ENCODE peak calls at places on chromosomes 16 and 17, in nine cellular contexts. One of them, this sample, is unnamed. For H3K9me3 and H3K27me3, the result is how much of the 10 kb centered on the place peaks cover.

GRCh38 chr16:56354746-56355145 is 70.6 kb downstream of the AMFR start:
- DNase-seq in fibroblast of lung: no peak
- DNase-seq in adrenal gland: no peak
- DNase-seq in upper lobe of right lung: no peak
- DNase-seq in cardiac muscle cell: no peak
- DNase-seq in esophagus squamous epithelium: no peak
- DNase-seq in lung: no peak
- DNase-seq in upper lobe of left lung: no peak
- DNase-seq in left ventricle myocardium inferior: no peak
- DNase-seq in this sample: peak

GRCh38 chr17:7220593-7221280 is 999 bp downstream of the ACADVL start:
- DNase-seq in fibroblast of lung: peak
- DNase-seq in adrenal gland: peak
- DNase-seq in upper lobe of right lung: peak
- DNase-seq in cardiac muscle cell: peak
- DNase-seq in esophagus squamous epithelium: no peak
- DNase-seq in lung: peak
- DNase-seq in upper lobe of left lung: peak
- DNase-seq in left ventricle myocardium inferior: no peak
- DNase-seq in this sample: no peak

GRCh38 chr17:49016775-49017463 is 19.7 kb downstream of the IGF2BP1 start:
- DNase-seq in fibroblast of lung: peak
- DNase-seq in adrenal gland: peak
- DNase-seq in upper lobe of right lung: peak
- DNase-seq in cardiac muscle cell: peak
- DNase-seq in esophagus squamous epithelium: no peak
- DNase-seq in lung: no peak
- DNase-seq in upper lobe of left lung: no peak
- DNase-seq in left ventricle myocardium inferior: no peak
- DNase-seq in this sample: no peak

GRCh38 chr16:88086571-88087516 is 135.6 kb downstream of the BANP start:
- DNase-seq in fibroblast of lung: no peak
- DNase-seq in adrenal gland: no peak
- DNase-seq in upper lobe of right lung: no peak
- DNase-seq in cardiac muscle cell: no peak
- DNase-seq in esophagus squamous epithelium: no peak
- DNase-seq in lung: no peak
- DNase-seq in upper lobe of left lung: no peak
- DNase-seq in left ventricle myocardium inferior: no peak
- DNase-seq in this sample: no peak

GRCh38 chr17:76410328-76410965 is 26.0 kb downstream of the SPHK1 start:
- DNase-seq in fibroblast of lung: no peak
- DNase-seq in adrenal gland: no peak
- DNase-seq in upper lobe of right lung: peak
- DNase-seq in cardiac muscle cell: no peak
- DNase-seq in esophagus squamous epithelium: no peak
- DNase-seq in lung: no peak
- DNase-seq in upper lobe of left lung: no peak
- DNase-seq in left ventricle myocardium inferior: no peak
- DNase-seq in this sample: no peak

GRCh38 chr16:29675811-29676643 is 3.0 kb upstream of the QPRT start:
- DNase-seq in fibroblast of lung: peak
- DNase-seq in adrenal gland: no peak
- DNase-seq in upper lobe of right lung: no peak
- DNase-seq in cardiac muscle cell: peak
- DNase-seq in esophagus squamous epithelium: no peak
- DNase-seq in lung: no peak
- DNase-seq in upper lobe of left lung: no peak
- DNase-seq in left ventricle myocardium inferior: no peak
- DNase-seq in this sample: no peak

GRCh38 chr17:63001689-63002394 is 35.8 kb downstream of the TANC2 start:
- DNase-seq in fibroblast of lung: no peak
- DNase-seq in adrenal gland: no peak
- DNase-seq in upper lobe of right lung: no peak
- DNase-seq in cardiac muscle cell: no peak
- DNase-seq in esophagus squamous epithelium: no peak
- DNase-seq in lung: no peak
- DNase-seq in upper lobe of left lung: no peak
- DNase-seq in left ventricle myocardium inferior: no peak
- DNase-seq in this sample: no peak

GRCh38 chr16:58638148-58639036 is 8.8 kb upstream of the CNOT1 start:
- DNase-seq in fibroblast of lung: peak
- DNase-seq in adrenal gland: peak
- DNase-seq in upper lobe of right lung: no peak
- DNase-seq in cardiac muscle cell: no peak
- DNase-seq in esophagus squamous epithelium: no peak
- DNase-seq in lung: no peak
- DNase-seq in upper lobe of left lung: peak
- DNase-seq in left ventricle myocardium inferior: peak
- DNase-seq in this sample: no peak

GRCh38 chr17:79485399-79485985 is 125.4 kb downstream of the RBFOX3 start:
- DNase-seq in fibroblast of lung: no peak
- DNase-seq in adrenal gland: no peak
- DNase-seq in upper lobe of right lung: no peak
- DNase-seq in cardiac muscle cell: no peak
- DNase-seq in esophagus squamous epithelium: no peak
- DNase-seq in lung: no peak
- DNase-seq in upper lobe of left lung: no peak
- DNase-seq in left ventricle myocardium inferior: no peak
- DNase-seq in this sample: no peak

GRCh38 chr17:79484600-79485398 is 126.1 kb downstream of the RBFOX3 start:
- DNase-seq in fibroblast of lung: no peak
- DNase-seq in adrenal gland: no peak
- DNase-seq in upper lobe of right lung: no peak
- DNase-seq in cardiac muscle cell: no peak
- DNase-seq in esophagus squamous epithelium: no peak
- DNase-seq in lung: no peak
- DNase-seq in upper lobe of left lung: no peak
- DNase-seq in left ventricle myocardium inferior: no peak
- DNase-seq in this sample: no peak

GRCh38 chr17:79482719-79483118 is 128.1 kb downstream of the RBFOX3 start:
- DNase-seq in fibroblast of lung: no peak
- DNase-seq in adrenal gland: no peak
- DNase-seq in upper lobe of right lung: no peak
- DNase-seq in cardiac muscle cell: no peak
- DNase-seq in esophagus squamous epithelium: no peak
- DNase-seq in lung: no peak
- DNase-seq in upper lobe of left lung: no peak
- DNase-seq in left ventricle myocardium inferior: no peak
- DNase-seq in this sample: no peak

GRCh38 chr17:79483842-79484241 is 127.0 kb downstream of the RBFOX3 start:
- DNase-seq in fibroblast of lung: no peak
- DNase-seq in adrenal gland: no peak
- DNase-seq in upper lobe of right lung: no peak
- DNase-seq in cardiac muscle cell: no peak
- DNase-seq in esophagus squamous epithelium: no peak
- DNase-seq in lung: no peak
- DNase-seq in upper lobe of left lung: no peak
- DNase-seq in left ventricle myocardium inferior: no peak
- DNase-seq in this sample: no peak

GRCh38 chr17:79483122-79483521 is 127.7 kb downstream of the RBFOX3 start:
- DNase-seq in fibroblast of lung: no peak
- DNase-seq in adrenal gland: no peak
- DNase-seq in upper lobe of right lung: no peak
- DNase-seq in cardiac muscle cell: no peak
- DNase-seq in esophagus squamous epithelium: no peak
- DNase-seq in lung: no peak
- DNase-seq in upper lobe of left lung: no peak
- DNase-seq in left ventricle myocardium inferior: no peak
- DNase-seq in this sample: no peak
- H3K9me3 ChIP-seq in fibroblast of lung: under half
- H3K9me3 ChIP-seq in adrenal gland: under half
- H3K9me3 ChIP-seq in upper lobe of right lung: under half
- H3K9me3 ChIP-seq in cardiac muscle cell: under half
- H3K9me3 ChIP-seq in esophagus squamous epithelium: under half
- H3K9me3 ChIP-seq in lung: under half
- H3K9me3 ChIP-seq in upper lobe of left lung: under half
- H3K9me3 ChIP-seq in left ventricle myocardium inferior: under half
- H3K9me3 ChIP-seq in this sample: under half

DNA sequence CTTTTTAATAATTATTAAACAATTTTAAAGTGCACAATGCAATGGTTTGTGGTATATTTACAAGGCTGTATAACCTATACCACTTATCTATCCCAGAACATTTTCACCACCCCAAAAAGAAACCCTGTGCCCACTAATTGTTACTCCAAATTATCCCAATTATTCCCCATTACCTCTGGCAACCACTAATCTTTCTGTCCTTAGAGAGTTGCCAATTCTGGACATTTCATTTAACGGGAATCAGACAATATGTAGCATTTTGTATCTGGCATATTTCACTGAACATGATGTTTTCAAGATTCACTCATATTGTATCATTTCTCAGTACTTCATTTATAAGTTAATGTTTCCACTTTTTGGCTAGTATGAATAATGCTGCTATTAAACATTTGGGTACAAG is 103.1 kb upstream of the NACA2 start:
- DNase-seq in fibroblast of lung: no peak
- DNase-seq in adrenal gland: no peak
- DNase-seq in upper lobe of right lung: no peak
- DNase-seq in cardiac muscle cell: no peak
- DNase-seq in esophagus squamous epithelium: no peak
- DNase-seq in lung: no peak
- DNase-seq in upper lobe of left lung: no peak
- DNase-seq in left ventricle myocardium inferior: no peak
- DNase-seq in this sample: no peak
- H3K27me3 ChIP-seq in fibroblast of lung: under half
- H3K27me3 ChIP-seq in adrenal gland: under half
- H3K27me3 ChIP-seq in upper lobe of right lung: under half
- H3K27me3 ChIP-seq in cardiac muscle cell: under half
- H3K27me3 ChIP-seq in esophagus squamous epithelium: under half
- H3K27me3 ChIP-seq in lung: under half
- H3K27me3 ChIP-seq in upper lobe of left lung: under half
- H3K27me3 ChIP-seq in left ventricle myocardium inferior: under half
- H3K27me3 ChIP-seq in this sample: under half

GRCh38 chr16:11316331-11317015 is 28.8 kb upstream of the RMI2 start:
- DNase-seq in fibroblast of lung: peak
- DNase-seq in adrenal gland: no peak
- DNase-seq in upper lobe of right lung: no peak
- DNase-seq in cardiac muscle cell: no peak
- DNase-seq in esophagus squamous epithelium: no peak
- DNase-seq in lung: no peak
- DNase-seq in upper lobe of left lung: no peak
- DNase-seq in left ventricle myocardium inferior: no peak
- DNase-seq in this sample: no peak
- H3K27ac ChIP-seq in fibroblast of lung: no peak
- H3K27ac ChIP-seq in adrenal gland: no peak
- H3K27ac ChIP-seq in upper lobe of right lung: no peak
- H3K27ac ChIP-seq in cardiac muscle cell: no peak
- H3K27ac ChIP-seq in esophagus squamous epithelium: no peak
- H3K27ac ChIP-seq in lung: no peak
- H3K27ac ChIP-seq in upper lobe of left lung: no peak
- H3K27ac ChIP-seq in left ventricle myocardium inferior: no peak
- H3K27ac ChIP-seq in this sample: no peak

GRCh38 chr16:75172578-75172977 is 24.3 kb downstream of the ZFP1 start:
- DNase-seq in fibroblast of lung: no peak
- DNase-seq in adrenal gland: no peak
- DNase-seq in upper lobe of right lung: no peak
- DNase-seq in cardiac muscle cell: no peak
- DNase-seq in esophagus squamous epithelium: no peak
- DNase-seq in lung: no peak
- DNase-seq in upper lobe of left lung: no peak
- DNase-seq in left ventricle myocardium inferior: no peak
- DNase-seq in this sample: no peak
- H3K9me3 ChIP-seq in fibroblast of lung: under half
- H3K9me3 ChIP-seq in adrenal gland: under half
- H3K9me3 ChIP-seq in upper lobe of right lung: under half
- H3K9me3 ChIP-seq in cardiac muscle cell: under half
- H3K9me3 ChIP-seq in esophagus squamous epithelium: half or more
- H3K9me3 ChIP-seq in lung: under half
- H3K9me3 ChIP-seq in upper lobe of left lung: under half
- H3K9me3 ChIP-seq in left ventricle myocardium inferior: half or more
- H3K9me3 ChIP-seq in this sample: half or more

GRCh38 chr16:81784042-81784785 is 5.1 kb downstream of the PLCG2 start:
- DNase-seq in fibroblast of lung: no peak
- DNase-seq in adrenal gland: no peak
- DNase-seq in upper lobe of right lung: no peak
- DNase-seq in cardiac muscle cell: peak
- DNase-seq in esophagus squamous epithelium: no peak
- DNase-seq in lung: no peak
- DNase-seq in upper lobe of left lung: no peak
- DNase-seq in left ventricle myocardium inferior: no peak
- DNase-seq in this sample: no peak
- H3K27me3 ChIP-seq in fibroblast of lung: under half
- H3K27me3 ChIP-seq in adrenal gland: under half
- H3K27me3 ChIP-seq in upper lobe of right lung: under half
- H3K27me3 ChIP-seq in cardiac muscle cell: under half
- H3K27me3 ChIP-seq in esophagus squamous epithelium: under half
- H3K27me3 ChIP-seq in lung: under half
- H3K27me3 ChIP-seq in upper lobe of left lung: under half
- H3K27me3 ChIP-seq in left ventricle myocardium inferior: under half
- H3K27me3 ChIP-seq in this sample: under half

GRCh38 chr16:54921229-54921824 is 9.3 kb upstream of the IRX5 start:
- DNase-seq in fibroblast of lung: peak
- DNase-seq in adrenal gland: no peak
- DNase-seq in upper lobe of right lung: no peak
- DNase-seq in cardiac muscle cell: no peak
- DNase-seq in esophagus squamous epithelium: no peak
- DNase-seq in lung: no peak
- DNase-seq in upper lobe of left lung: no peak
- DNase-seq in left ventricle myocardium inferior: no peak
- DNase-seq in this sample: no peak
- H3K27ac ChIP-seq in fibroblast of lung: no peak
- H3K27ac ChIP-seq in adrenal gland: no peak
- H3K27ac ChIP-seq in upper lobe of right lung: no peak
- H3K27ac ChIP-seq in cardiac muscle cell: no peak
- H3K27ac ChIP-seq in esophagus squamous epithelium: no peak
- H3K27ac ChIP-seq in lung: no peak
- H3K27ac ChIP-seq in upper lobe of left lung: no peak
- H3K27ac ChIP-seq in left ventricle myocardium inferior: peak
- H3K27ac ChIP-seq in this sample: no peak

GRCh38 chr16:75035410-75035968 is 36.7 kb downstream of the ZNRF1 start:
- DNase-seq in fibroblast of lung: no peak
- DNase-seq in adrenal gland: no peak
- DNase-seq in upper lobe of right lung: peak
- DNase-seq in cardiac muscle cell: no peak
- DNase-seq in esophagus squamous epithelium: no peak
- DNase-seq in lung: peak
- DNase-seq in upper lobe of left lung: peak
- DNase-seq in left ventricle myocardium inferior: no peak
- DNase-seq in this sample: no peak
- H3K9me3 ChIP-seq in fibroblast of lung: under half
- H3K9me3 ChIP-seq in adrenal gland: under half
- H3K9me3 ChIP-seq in upper lobe of right lung: under half
- H3K9me3 ChIP-seq in cardiac muscle cell: under half
- H3K9me3 ChIP-seq in esophagus squamous epithelium: under half
- H3K9me3 ChIP-seq in lung: under half
- H3K9me3 ChIP-seq in upper lobe of left lung: under half
- H3K9me3 ChIP-seq in left ventricle myocardium inferior: under half
- H3K9me3 ChIP-seq in this sample: under half